ENCODE peak calls at places on chromosomes 6 and 20, in ten cellular contexts. C is LHCN-M2; T is activated CD8-positive, alpha-beta memory T cell treated with anti-CD3 and anti-CD28 coated beads for 48 hours; D is body of pancreas; M is stimulated activated CD8-positive, alpha-beta memory T cell treated with anti-CD3 and anti-CD28 coated beads, Interleukin-15, amount 100 ng/mL, for 1 hour; S is cardiac fibroblast; J is stimulated activated CD4-positive, alpha-beta T cell treated with anti-CD3 and anti-CD28 coated beads, Interleukin-12 subunit alpha, Interleukin-12 subunit beta, amount 100 ng/mL, for 4 hours; Q is HFFc6; Y is sciatic nerve; R is LoVo. B is an unnamed sample.

GRCh38 chr6:25173951-25174474 is 105.2 kb upstream of the CARMIL1 start:
- DNase-seq in C (peak; percentile 93), T (no peak), D (no peak), M (no peak), S (peak; percentile 96), J (no peak), Q (peak; percentile 93), Y (no peak), R (peak; percentile 78), B (no peak)

GRCh38 chr6:168171673-168172352 is 92.8 kb upstream of the FRMD1 start:
- DNase-seq in C (no peak), T (no peak), D (no peak), M (no peak), S (no peak), J (no peak), Q (no peak), Y (no peak), R (no peak), B (no peak)

GRCh38 chr6:159203304-159204005 is 34.3 kb downstream of the FNDC1 start:
- DNase-seq in C (peak; percentile 80), T (no peak), D (no peak), M (no peak), S (peak; percentile 96), J (no peak), Q (peak; percentile 84), Y (no peak), R (no peak), B (no peak)

GRCh38 chr6:129748212-129748900 is 38.4 kb upstream of the ARHGAP18 start:
- DNase-seq in C (peak; percentile 70), T (no peak), D (no peak), M (no peak), S (peak; percentile 77), J (peak; percentile 30), Q (no peak), Y (no peak), R (peak; percentile 84), B (no peak)

GRCh38 chr6:33990061-33990541 is 155.8 kb downstream of the GRM4 start:
- DNase-seq in C (peak; percentile 19), T (no peak), D (no peak), M (no peak), S (no peak), J (no peak), Q (no peak), Y (peak; percentile 36), R (no peak), B (no peak)

GRCh38 chr20:56575961-56576360 is 42.9 kb downstream of the FAM209B start:
- DNase-seq in C (no peak), T (no peak), D (no peak), M (no peak), S (no peak), J (no peak), Q (no peak), Y (no peak), R (no peak), B (no peak)

GRCh38 chr20:53923745-53924369 is 146.5 kb downstream of the BCAS1 start:
- DNase-seq in C (no peak), T (no peak), D (no peak), M (no peak), S (no peak), J (no peak), Q (no peak), Y (no peak), R (no peak), B (no peak)

GRCh38 chr6:75230484-75231325 is 12.9 kb downstream of the COX7A2 start:
- DNase-seq in C (peak; percentile 54), T (no peak), D (peak; percentile 54), M (no peak), S (peak; percentile 81), J (no peak), Q (peak; percentile 57), Y (no peak), R (peak; percentile 50), B (no peak)

GRCh38 chr20:44080646-44081267 is 106.2 kb downstream of the JPH2 start:
- DNase-seq in C (peak; percentile 71), T (no peak), D (peak; percentile 86), M (peak; percentile 71), S (peak; percentile 87), J (peak; percentile 67), Q (peak; percentile 64), Y (peak; percentile 78), R (peak; percentile 80), B (peak; percentile 32)

GRCh38 chr6:10403385-10404106 is 11.3 kb downstream of the TFAP2A start:
- DNase-seq in C (no peak), T (no peak), D (no peak), M (no peak), S (peak; percentile 66), J (no peak), Q (peak; percentile 91), Y (no peak), R (peak; percentile 89), B (no peak)

GRCh38 chr6:85756982-85757381 is 114.3 kb upstream of the SYNCRIP start:
- DNase-seq in C (peak; percentile 30), T (no peak), D (no peak), M (no peak), S (peak; percentile 59), J (no peak), Q (peak; percentile 12), Y (no peak), R (peak; percentile 18), B (no peak)

GRCh38 chr20:3614509-3614908 is 48.7 kb downstream of the GFRA4 start:
- DNase-seq in C (no peak), T (no peak), D (no peak), M (no peak), S (no peak), J (no peak), Q (no peak), Y (no peak), R (no peak), B (no peak)

GRCh38 chr20:59579404-59580207 is 24.7 kb upstream of the PHACTR3 start:
- DNase-seq in C (no peak), T (no peak), D (no peak), M (no peak), S (no peak), J (no peak), Q (no peak), Y (no peak), R (no peak), B (no peak)

GRCh38 chr6:108736832-108737231 is 111.4 kb upstream of the ARMC2 start:
- DNase-seq in C (peak; percentile 90), T (no peak), D (no peak), M (no peak), S (peak; percentile 86), J (no peak), Q (peak; percentile 80), Y (no peak), R (peak; percentile 80), B (no peak)

GRCh38 chr20:48749437-48749836 is 78.4 kb downstream of the PREX1 start:
- DNase-seq in C (no peak), T (no peak), D (no peak), M (no peak), S (no peak), J (no peak), Q (no peak), Y (no peak), R (no peak), B (no peak)

GRCh38 chr20:36644713-36645109 is 1.3 kb downstream of the SLA2 start:
- DNase-seq in C (no peak), T (no peak), D (no peak), M (peak; percentile 10), S (no peak), J (peak; percentile 32), Q (no peak), Y (no peak), R (no peak), B (no peak)

GRCh38 chr6:21597706-21598273 is 4.2 kb downstream of the SOX4 start:
- DNase-seq in C (peak; percentile 53), T (no peak), D (peak; percentile 17), M (no peak), S (peak; percentile 58), J (no peak), Q (peak; percentile 8), Y (no peak), R (no peak), B (no peak)

GRCh38 chr20:63898882-63899558 is 4.1 kb downstream of the DNAJC5 start:
- DNase-seq in C (no peak), T (no peak), D (no peak), M (no peak), S (no peak), J (no peak), Q (no peak), Y (no peak), R (no peak), B (no peak)

GRCh38 chr6:89675949-89676753 is 37.6 kb upstream of the LYRM2 start:
- DNase-seq in C (no peak), T (no peak), D (no peak), M (no peak), S (no peak), J (no peak), Q (no peak), Y (no peak), R (no peak), B (no peak)

GRCh38 chr6:73774311-73774766 is 78.3 kb downstream of the CD109 start:
- DNase-seq in C (peak; percentile 97), T (no peak), D (peak; percentile 23), M (no peak), S (peak; percentile 99), J (no peak), Q (peak; percentile 93), Y (no peak), R (peak; percentile 10), B (no peak)

GRCh38 chr6:143064996-143065683 is 4.5 kb downstream of the AIG1 start:
- DNase-seq in C (peak; percentile 31), T (no peak), D (no peak), M (no peak), S (peak; percentile 57), J (no peak), Q (peak; percentile 45), Y (no peak), R (no peak), B (no peak)

GRCh38 chr20:52410746-52411317 is 219.3 kb upstream of the ZFP64 start:
- DNase-seq in C (peak; percentile 10), T (no peak), D (no peak), M (no peak), S (no peak), J (no peak), Q (no peak), Y (no peak), R (no peak), B (no peak)

GRCh38 chr6:125301435-125302391 is at the start of gene HDDC2:
- DNase-seq in C (peak; percentile 68), T (no peak), D (peak; percentile 77), M (peak; percentile 12), S (peak; percentile 72), J (peak; percentile 60), Q (peak; percentile 59), Y (peak; percentile 81), R (peak; percentile 56), B (peak; percentile 72)